ENCODE peak calls at places on chromosomes 12 and 14, in nine cellular contexts. One of them, this sample, is unnamed.

GRCh38 chr14:37665951-37666350 is 70.5 kb downstream of the TTC6 start:
- DNase-seq in PC-3: no peak
- DNase-seq in bronchial epithelial cell: no peak
- DNase-seq in hepatocyte: no peak
- DNase-seq in CD8-positive, alpha-beta T cell: no peak
- DNase-seq in MM.1S: no peak
- DNase-seq in uterus: no peak
- DNase-seq in dorsolateral prefrontal cortex: no peak
- DNase-seq in upper lobe of right lung: no peak
- DNase-seq in this sample: no peak

GRCh38 chr14:65250162-65250495 is 147.8 kb upstream of the MAX start:
- DNase-seq in PC-3: no peak
- DNase-seq in bronchial epithelial cell: no peak
- DNase-seq in hepatocyte: no peak
- DNase-seq in CD8-positive, alpha-beta T cell: no peak
- DNase-seq in MM.1S: no peak
- DNase-seq in uterus: no peak
- DNase-seq in dorsolateral prefrontal cortex: no peak
- DNase-seq in upper lobe of right lung: no peak
- DNase-seq in this sample: no peak

GRCh38 chr12:131981388-131981787 is 31.6 kb downstream of the EP400 start:
- DNase-seq in PC-3: no peak
- DNase-seq in bronchial epithelial cell: no peak
- DNase-seq in hepatocyte: no peak
- DNase-seq in CD8-positive, alpha-beta T cell: no peak
- DNase-seq in MM.1S: no peak
- DNase-seq in uterus: no peak
- DNase-seq in dorsolateral prefrontal cortex: no peak
- DNase-seq in upper lobe of right lung: no peak
- DNase-seq in this sample: no peak

GRCh38 chr14:88248606-88249005 is 74.5 kb downstream of the KCNK10 start:
- DNase-seq in PC-3: peak; percentile 58
- DNase-seq in bronchial epithelial cell: peak; percentile 77
- DNase-seq in hepatocyte: peak; percentile 36
- DNase-seq in CD8-positive, alpha-beta T cell: no peak
- DNase-seq in MM.1S: no peak
- DNase-seq in uterus: no peak
- DNase-seq in dorsolateral prefrontal cortex: no peak
- DNase-seq in upper lobe of right lung: no peak
- DNase-seq in this sample: no peak

GRCh38 chr12:98402081-98402480 is 113.3 kb upstream of the TMPO start:
- DNase-seq in PC-3: peak; percentile 70
- DNase-seq in bronchial epithelial cell: peak; percentile 86
- DNase-seq in hepatocyte: peak; percentile 44
- DNase-seq in CD8-positive, alpha-beta T cell: no peak
- DNase-seq in MM.1S: no peak
- DNase-seq in uterus: no peak
- DNase-seq in dorsolateral prefrontal cortex: no peak
- DNase-seq in upper lobe of right lung: no peak
- DNase-seq in this sample: no peak

GRCh38 chr12:32292175-32292574 is 107.2 kb upstream of the FGD4 start:
- DNase-seq in PC-3: no peak
- DNase-seq in bronchial epithelial cell: no peak
- DNase-seq in hepatocyte: no peak
- DNase-seq in CD8-positive, alpha-beta T cell: no peak
- DNase-seq in MM.1S: no peak
- DNase-seq in uterus: no peak
- DNase-seq in dorsolateral prefrontal cortex: no peak
- DNase-seq in upper lobe of right lung: no peak
- DNase-seq in this sample: no peak

GRCh38 chr14:72123755-72124154 is 191.5 kb downstream of the RGS6 start:
- DNase-seq in PC-3: no peak
- DNase-seq in bronchial epithelial cell: no peak
- DNase-seq in hepatocyte: no peak
- DNase-seq in CD8-positive, alpha-beta T cell: no peak
- DNase-seq in MM.1S: no peak
- DNase-seq in uterus: no peak
- DNase-seq in dorsolateral prefrontal cortex: no peak
- DNase-seq in upper lobe of right lung: no peak
- DNase-seq in this sample: no peak

GRCh38 chr12:96824838-96825236 is 82.2 kb upstream of the NEDD1 start:
- DNase-seq in PC-3: no peak
- DNase-seq in bronchial epithelial cell: no peak
- DNase-seq in hepatocyte: no peak
- DNase-seq in CD8-positive, alpha-beta T cell: no peak
- DNase-seq in MM.1S: no peak
- DNase-seq in uterus: no peak
- DNase-seq in dorsolateral prefrontal cortex: no peak
- DNase-seq in upper lobe of right lung: no peak
- DNase-seq in this sample: no peak

GRCh38 chr12:45354399-45354798 is 138.5 kb downstream of the ANO6 start:
- DNase-seq in PC-3: no peak
- DNase-seq in bronchial epithelial cell: no peak
- DNase-seq in hepatocyte: peak; percentile 45
- DNase-seq in CD8-positive, alpha-beta T cell: no peak
- DNase-seq in MM.1S: peak; percentile 70
- DNase-seq in uterus: no peak
- DNase-seq in dorsolateral prefrontal cortex: no peak
- DNase-seq in upper lobe of right lung: no peak
- DNase-seq in this sample: no peak

GRCh38 chr12:43338848-43339526 is 213.0 kb downstream of the ADAMTS20 start:
- DNase-seq in PC-3: peak; percentile 70
- DNase-seq in bronchial epithelial cell: peak; percentile 50
- DNase-seq in hepatocyte: peak; percentile 62
- DNase-seq in CD8-positive, alpha-beta T cell: no peak
- DNase-seq in MM.1S: peak; percentile 76
- DNase-seq in uterus: no peak
- DNase-seq in dorsolateral prefrontal cortex: no peak
- DNase-seq in upper lobe of right lung: no peak
- DNase-seq in this sample: no peak

GRCh38 chr12:6956332-6956727 is 5.2 kb downstream of the PTPN6 start:
- DNase-seq in PC-3: no peak
- DNase-seq in bronchial epithelial cell: no peak
- DNase-seq in hepatocyte: no peak
- DNase-seq in CD8-positive, alpha-beta T cell: peak; percentile 52
- DNase-seq in MM.1S: no peak
- DNase-seq in uterus: no peak
- DNase-seq in dorsolateral prefrontal cortex: no peak
- DNase-seq in upper lobe of right lung: peak; percentile 72
- DNase-seq in this sample: no peak

GRCh38 chr14:105854600-105855245 is 328.3 kb downstream of the TMEM121 start:
- DNase-seq in PC-3: no peak
- DNase-seq in bronchial epithelial cell: no peak
- DNase-seq in hepatocyte: no peak
- DNase-seq in CD8-positive, alpha-beta T cell: no peak
- DNase-seq in MM.1S: no peak
- DNase-seq in uterus: no peak
- DNase-seq in dorsolateral prefrontal cortex: peak; percentile 33
- DNase-seq in upper lobe of right lung: no peak
- DNase-seq in this sample: no peak

GRCh38 chr14:63045612-63046320 is 508 bp upstream of the KCNH5 start:
- DNase-seq in PC-3: no peak
- DNase-seq in bronchial epithelial cell: no peak
- DNase-seq in hepatocyte: peak; percentile 70
- DNase-seq in CD8-positive, alpha-beta T cell: no peak
- DNase-seq in MM.1S: peak; percentile 30
- DNase-seq in uterus: no peak
- DNase-seq in dorsolateral prefrontal cortex: peak; percentile 72
- DNase-seq in upper lobe of right lung: peak; percentile 65
- DNase-seq in this sample: no peak

GRCh38 chr14:63045234-63045611 is at the start of gene KCNH5:
- DNase-seq in PC-3: peak; percentile 22
- DNase-seq in bronchial epithelial cell: peak; percentile 12
- DNase-seq in hepatocyte: peak; percentile 91
- DNase-seq in CD8-positive, alpha-beta T cell: no peak
- DNase-seq in MM.1S: peak; percentile 59
- DNase-seq in uterus: no peak
- DNase-seq in dorsolateral prefrontal cortex: peak; percentile 76
- DNase-seq in upper lobe of right lung: no peak
- DNase-seq in this sample: no peak

GRCh38 chr14:63051301-63051700 is 6.0 kb upstream of the KCNH5 start:
- DNase-seq in PC-3: no peak
- DNase-seq in bronchial epithelial cell: peak; percentile 75
- DNase-seq in hepatocyte: no peak
- DNase-seq in CD8-positive, alpha-beta T cell: no peak
- DNase-seq in MM.1S: no peak
- DNase-seq in uterus: no peak
- DNase-seq in dorsolateral prefrontal cortex: no peak
- DNase-seq in upper lobe of right lung: no peak
- DNase-seq in this sample: no peak

GRCh38 chr14:63050694-63051093 is 5.4 kb upstream of the KCNH5 start:
- DNase-seq in PC-3: no peak
- DNase-seq in bronchial epithelial cell: no peak
- DNase-seq in hepatocyte: no peak
- DNase-seq in CD8-positive, alpha-beta T cell: no peak
- DNase-seq in MM.1S: peak; percentile 12
- DNase-seq in uterus: no peak
- DNase-seq in dorsolateral prefrontal cortex: no peak
- DNase-seq in upper lobe of right lung: no peak
- DNase-seq in this sample: no peak

DNA sequence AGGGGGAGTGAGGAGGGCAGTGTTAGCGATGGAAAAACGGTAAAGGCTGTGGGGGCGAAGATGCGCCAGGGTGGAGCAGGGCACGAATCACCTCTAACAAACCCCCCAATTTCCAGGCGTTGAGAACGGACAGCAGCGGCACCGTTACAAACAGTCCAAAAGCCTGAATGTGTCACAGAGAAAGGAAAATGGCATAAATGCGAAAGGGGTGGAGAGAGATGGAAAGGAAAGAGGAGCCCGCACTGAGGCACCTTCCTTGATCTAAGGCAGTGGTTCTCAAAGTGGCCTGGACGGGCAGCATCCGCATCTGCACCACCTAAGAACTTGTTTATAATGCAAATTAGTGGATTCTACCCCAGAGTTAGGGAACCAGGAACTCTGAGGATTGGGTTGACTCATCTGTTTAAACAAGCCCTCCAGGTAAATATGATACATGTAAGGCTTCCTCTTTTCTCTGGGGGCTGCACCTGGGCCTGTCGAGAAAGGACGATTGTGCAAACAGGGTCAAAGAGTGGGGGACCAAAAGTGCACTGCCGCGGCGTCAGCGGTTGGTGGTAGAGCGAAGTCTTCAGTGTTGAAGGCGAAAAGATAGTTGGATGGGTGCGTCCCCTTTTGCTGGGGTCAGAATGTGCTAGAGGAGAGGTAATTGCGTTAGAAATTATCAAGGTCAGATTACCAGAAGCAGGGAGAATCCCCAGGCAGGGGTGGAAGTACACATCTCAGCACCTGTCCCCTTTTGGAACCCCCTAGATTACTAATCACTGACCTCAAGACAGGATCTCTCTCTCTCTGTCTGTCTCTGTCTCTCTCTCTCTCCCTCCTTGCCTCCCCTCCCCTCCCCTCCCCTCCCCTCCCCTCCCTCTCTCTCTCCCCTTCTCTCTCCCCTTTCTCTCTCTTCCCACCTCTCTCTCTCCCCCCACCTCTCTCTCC is 1.3 kb upstream of the KCNH5 start:
- DNase-seq in PC-3: no peak
- DNase-seq in bronchial epithelial cell: peak; percentile 43
- DNase-seq in hepatocyte: no peak
- DNase-seq in CD8-positive, alpha-beta T cell: no peak
- DNase-seq in MM.1S: no peak
- DNase-seq in uterus: no peak
- DNase-seq in dorsolateral prefrontal cortex: no peak
- DNase-seq in upper lobe of right lung: no peak
- DNase-seq in this sample: no peak
- H3K27me3 ChIP-seq in PC-3: peaks cover 90% of the 10 kb centered on the region
- H3K27me3 ChIP-seq in bronchial epithelial cell: peaks cover 24% of the 10 kb centered on the region
- H3K27me3 ChIP-seq in hepatocyte: peaks cover 83% of the 10 kb centered on the region
- H3K27me3 ChIP-seq in CD8-positive, alpha-beta T cell: peaks cover 4% of the 10 kb centered on the region
- H3K27me3 ChIP-seq in MM.1S: no peaks in the 10 kb centered on the region
- H3K27me3 ChIP-seq in uterus: peaks cover 33% of the 10 kb centered on the region
- H3K27me3 ChIP-seq in dorsolateral prefrontal cortex: no peaks in the 10 kb centered on the region
- H3K27me3 ChIP-seq in upper lobe of right lung: peaks cover 64% of the 10 kb centered on the region
- H3K27me3 ChIP-seq in this sample: peaks cover 10% of the 10 kb centered on the region

GRCh38 chr12:113422929-113423669 is 919 bp downstream of the SDSL start:
- DNase-seq in PC-3: peak; percentile 26
- DNase-seq in bronchial epithelial cell: peak; percentile 17
- DNase-seq in hepatocyte: no peak
- DNase-seq in CD8-positive, alpha-beta T cell: no peak
- DNase-seq in MM.1S: no peak
- DNase-seq in uterus: no peak
- DNase-seq in dorsolateral prefrontal cortex: no peak
- DNase-seq in upper lobe of right lung: no peak
- DNase-seq in this sample: no peak
- TF ChIP-seq CTCF in PC-3: no peak
- TF ChIP-seq CTCF in bronchial epithelial cell: no peak
- TF ChIP-seq CTCF in hepatocyte: no peak
- TF ChIP-seq CTCF in CD8-positive, alpha-beta T cell: no peak
- TF ChIP-seq CTCF in MM.1S: no peak
- TF ChIP-seq CTCF in uterus: no peak
- TF ChIP-seq CTCF in dorsolateral prefrontal cortex: no peak
- TF ChIP-seq CTCF in upper lobe of right lung: no peak
- TF ChIP-seq CTCF in this sample: no peak

GRCh38 chr12:16604853-16605252 is 1.1 kb downstream of the LMO3 start:
- DNase-seq in PC-3: no peak
- DNase-seq in bronchial epithelial cell: peak; percentile 27
- DNase-seq in hepatocyte: no peak
- DNase-seq in CD8-positive, alpha-beta T cell: no peak
- DNase-seq in MM.1S: no peak
- DNase-seq in uterus: peak; percentile 42
- DNase-seq in dorsolateral prefrontal cortex: no peak
- DNase-seq in upper lobe of right lung: no peak
- DNase-seq in this sample: no peak

GRCh38 chr12:16606936-16607335 is 974 bp upstream of the LMO3 start:
- DNase-seq in PC-3: no peak
- DNase-seq in bronchial epithelial cell: peak; percentile 49
- DNase-seq in hepatocyte: no peak
- DNase-seq in CD8-positive, alpha-beta T cell: no peak
- DNase-seq in MM.1S: no peak
- DNase-seq in uterus: peak; percentile 62
- DNase-seq in dorsolateral prefrontal cortex: no peak
- DNase-seq in upper lobe of right lung: no peak
- DNase-seq in this sample: no peak

GRCh38 chr12:16606201-16606849 is 363 bp upstream of the LMO3 start:
- DNase-seq in PC-3: peak; percentile 25
- DNase-seq in bronchial epithelial cell: no peak
- DNase-seq in hepatocyte: peak; percentile 59
- DNase-seq in CD8-positive, alpha-beta T cell: no peak
- DNase-seq in MM.1S: peak; percentile 60
- DNase-seq in uterus: peak; percentile 68
- DNase-seq in dorsolateral prefrontal cortex: peak; percentile 69
- DNase-seq in upper lobe of right lung: peak; percentile 78
- DNase-seq in this sample: no peak

GRCh38 chr12:16606117-16606200 is at the start of gene LMO3:
- DNase-seq in PC-3: no peak
- DNase-seq in bronchial epithelial cell: no peak
- DNase-seq in hepatocyte: no peak
- DNase-seq in CD8-positive, alpha-beta T cell: no peak
- DNase-seq in MM.1S: no peak
- DNase-seq in uterus: no peak
- DNase-seq in dorsolateral prefrontal cortex: no peak
- DNase-seq in upper lobe of right lung: no peak
- DNase-seq in this sample: no peak

GRCh38 chr12:16605666-16606116 is 271 bp downstream of the LMO3 start:
- DNase-seq in PC-3: peak; percentile 12
- DNase-seq in bronchial epithelial cell: peak; percentile 43
- DNase-seq in hepatocyte: no peak
- DNase-seq in CD8-positive, alpha-beta T cell: no peak
- DNase-seq in MM.1S: peak; percentile 55
- DNase-seq in uterus: peak; percentile 41
- DNase-seq in dorsolateral prefrontal cortex: no peak
- DNase-seq in upper lobe of right lung: peak; percentile 66
- DNase-seq in this sample: no peak
- H3K27me3 ChIP-seq in PC-3: no peaks in the 10 kb centered on the region
- H3K27me3 ChIP-seq in bronchial epithelial cell: no peaks in the 10 kb centered on the region
- H3K27me3 ChIP-seq in hepatocyte: peaks cover 62% of the 10 kb centered on the region
- H3K27me3 ChIP-seq in CD8-positive, alpha-beta T cell: no peaks in the 10 kb centered on the region
- H3K27me3 ChIP-seq in MM.1S: no peaks in the 10 kb centered on the region
- H3K27me3 ChIP-seq in uterus: no peaks in the 10 kb centered on the region
- H3K27me3 ChIP-seq in dorsolateral prefrontal cortex: no peaks in the 10 kb centered on the region
- H3K27me3 ChIP-seq in upper lobe of right lung: no peaks in the 10 kb centered on the region
- H3K27me3 ChIP-seq in this sample: peaks cover 69% of the 10 kb centered on the region

GRCh38 chr12:109163150-109163549 is 46.8 kb downstream of the ACACB start:
- DNase-seq in PC-3: no peak
- DNase-seq in bronchial epithelial cell: no peak
- DNase-seq in hepatocyte: no peak
- DNase-seq in CD8-positive, alpha-beta T cell: no peak
- DNase-seq in MM.1S: no peak
- DNase-seq in uterus: no peak
- DNase-seq in dorsolateral prefrontal cortex: no peak
- DNase-seq in upper lobe of right lung: no peak
- DNase-seq in this sample: no peak
- TF ChIP-seq CTCF in PC-3: no peak
- TF ChIP-seq CTCF in bronchial epithelial cell: no peak
- TF ChIP-seq CTCF in hepatocyte: no peak
- TF ChIP-seq CTCF in CD8-positive, alpha-beta T cell: no peak
- TF ChIP-seq CTCF in MM.1S: no peak
- TF ChIP-seq CTCF in uterus: no peak
- TF ChIP-seq CTCF in dorsolateral prefrontal cortex: no peak
- TF ChIP-seq CTCF in upper lobe of right lung: no peak
- TF ChIP-seq CTCF in this sample: no peak